ENCODE peak calls at places on chromosomes 16 and 17, in four cellular contexts. C is left ventricle myocardium inferior, F is esophagus muscularis mucosa, N is BE2C. I is an unnamed sample.

GRCh38 chr17:36525888-36526287 is 8.8 kb downstream of the MYO19 start:
- DNase-seq in C (no peak), N (no peak), F (no peak), I (peak)

GRCh38 chr17:15263206-15263579 is 1.9 kb downstream of the PMP22 start:
- DNase-seq in N (peak), C (peak), F (peak), I (no peak)

GRCh38 chr16:65117701-65118448 is 4.0 kb downstream of the CDH11 start:
- DNase-seq in C (peak), N (peak), F (peak), I (peak)

GRCh38 chr16:15644306-15644961 is 1.5 kb upstream of the MARF1 start:
- DNase-seq in F (no peak), C (no peak), N (no peak), I (no peak)

GRCh38 chr16:64829678-64830077 is 292.2 kb downstream of the CDH11 start:
- DNase-seq in N (no peak), F (no peak), C (no peak), I (no peak)

GRCh38 chr17:8079291-8080207 is 8.0 kb downstream of the ALOX12B start:
- DNase-seq in F (no peak), N (peak), C (peak), I (peak)

GRCh38 chr16:10385725-10386516 is at the start of gene ATF7IP2:
- DNase-seq in C (peak), F (peak), N (peak), I (peak)

GRCh38 chr17:55635253-55635766 is 87.4 kb downstream of the TMEM100 start:
- DNase-seq in F (no peak), N (peak), C (no peak), I (no peak)

GRCh38 chr16:58024673-58025350 is 742 bp upstream of the MMP15 start:
- DNase-seq in C (peak), N (no peak), F (no peak), I (no peak)

GRCh38 chr16:84628226-84628731 is 10.4 kb upstream of the COTL1 start:
- DNase-seq in N (no peak), F (no peak), C (no peak), I (no peak)

GRCh38 chr16:78396046-78396445 is 296.6 kb downstream of the WWOX start:
- DNase-seq in C (no peak), N (no peak), F (no peak), I (no peak)
- TF ChIP-seq CTCF in C (peak), N (peak), F (peak), I (peak)

GRCh38 chr16:89168381-89169189 is 3.0 kb upstream of the CDH15 start:
- DNase-seq in F (no peak), N (no peak), C (no peak), I (no peak)
- TF ChIP-seq CTCF in F (no peak), N (peak), C (no peak), I (peak)

GRCh38 chr16:46629331-46629843 is 8.2 kb upstream of the SHCBP1 start:
- DNase-seq in N (peak), F (no peak), C (no peak), I (no peak)
- TF ChIP-seq CTCF in N (peak), F (peak), C (peak), I (peak)

DNA sequence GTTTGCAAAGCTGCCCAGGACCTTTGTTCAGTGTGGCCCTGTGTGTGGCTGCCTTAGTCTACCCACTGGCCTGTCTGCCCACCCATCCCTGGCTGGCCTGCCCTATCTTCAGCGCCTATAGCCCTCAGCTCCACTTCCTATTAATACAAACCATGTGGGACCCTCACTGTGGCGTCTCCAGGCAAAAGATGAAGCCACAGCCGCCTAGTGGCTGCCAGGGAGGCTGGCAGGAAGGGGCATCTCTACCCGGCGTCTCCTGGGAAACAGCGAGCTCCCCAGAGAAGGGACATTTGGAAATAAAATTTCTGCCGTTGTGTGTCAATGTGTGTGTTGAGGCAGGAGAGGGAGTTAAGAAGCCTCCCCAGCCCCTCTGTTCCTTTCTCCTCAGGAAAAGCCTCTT is 31.5 kb downstream of the NEUROD2 start:
- DNase-seq in C (no peak), N (peak), F (no peak), I (no peak)
- TF ChIP-seq CTCF in C (peak), N (peak), F (peak), I (peak)